ENCODE peak calls at places on chromosomes 2 and 18, in five cellular contexts. D is neuronal stem cell, S is IMR-90, I is H1, X is mesenchymal stem cell. G is an unnamed sample.

GRCh38 chr2:177645241-177645640 is 252.7 kb downstream of the AGPS start:
- DNase-seq in I (no peak), X (no peak), S (no peak), D (no peak), G (no peak)

GRCh38 chr2:36620321-36620720 is 22.4 kb upstream of the FEZ2 start:
- DNase-seq in X (no peak), D (no peak), S (no peak), I (no peak), G (no peak)

GRCh38 chr18:45046961-45047360 is 366.3 kb downstream of the SETBP1 start:
- DNase-seq in D (no peak), X (no peak), I (no peak), S (no peak), G (no peak)

GRCh38 chr18:21996261-21996892 is 173.0 kb upstream of the GATA6 start:
- DNase-seq in I (no peak), S (no peak), D (no peak), X (no peak), G (no peak)

GRCh38 chr2:145066151-145066661 is 546.3 kb upstream of the ZEB2 start:
- DNase-seq in D (no peak), I (no peak), S (peak; percentile 5), X (peak; percentile 50), G (no peak)

GRCh38 chr18:47635416-47635815 is 295.0 kb downstream of the SMAD2 start:
- DNase-seq in S (no peak), D (no peak), I (no peak), X (no peak), G (no peak)

GRCh38 chr2:16318474-16319195 is 347.0 kb downstream of the CYRIA start:
- DNase-seq in I (no peak), S (no peak), D (no peak), X (no peak), G (peak; percentile 47)

GRCh38 chr2:18722101-18722500 is 132.7 kb upstream of the NT5C1B start:
- DNase-seq in X (no peak), I (no peak), D (no peak), S (peak; percentile 44), G (no peak)

GRCh38 chr18:33751613-33752221 is 173.7 kb downstream of the ASXL3 start:
- DNase-seq in S (peak; percentile 39), D (no peak), X (peak; percentile 25), I (no peak), G (no peak)

GRCh38 chr18:49001111-49001510 is 50.3 kb upstream of the SMAD7 start:
- DNase-seq in S (no peak), D (no peak), X (no peak), I (no peak), G (no peak)

GRCh38 chr18:39945076-39945475 is 2010.0 kb upstream of the PIK3C3 start:
- DNase-seq in I (no peak), D (no peak), S (no peak), X (no peak), G (no peak)

GRCh38 chr2:211367711-211368110 is 811.3 kb downstream of the CPS1 start:
- DNase-seq in S (no peak), D (no peak), I (no peak), X (no peak), G (no peak)

GRCh38 chr2:27191107-27191829 is 20.6 kb upstream of the ATRAID start:
- DNase-seq in S (peak; percentile 71), I (no peak), X (peak; percentile 75), D (peak; percentile 37), G (peak; percentile 53)

GRCh38 chr2:166067204-166067603 is 60.6 kb downstream of the SCN1A start:
- DNase-seq in I (no peak), D (no peak), X (no peak), S (no peak), G (no peak)

DNA sequence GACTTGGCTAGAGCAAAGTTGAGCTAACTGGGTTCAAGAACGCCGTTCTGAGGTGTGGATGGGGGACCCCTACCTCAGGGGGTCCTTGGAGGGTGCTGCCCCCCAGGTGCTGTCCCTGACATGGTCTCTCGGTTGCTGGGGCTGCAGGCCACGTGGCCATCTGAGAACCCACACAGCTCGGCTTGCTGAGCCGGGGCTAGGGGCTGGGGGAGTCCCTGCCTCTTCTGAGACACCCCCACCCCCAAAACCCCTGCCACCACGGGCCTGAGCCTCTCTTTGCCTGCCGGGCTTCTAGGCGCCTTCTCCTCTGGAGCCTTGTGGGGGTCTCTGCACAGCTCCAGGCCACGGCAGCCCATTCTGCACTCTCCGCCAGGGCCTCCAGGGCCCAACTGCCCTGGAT is 52.0 kb upstream of the LAMA1 start:
- DNase-seq in I (no peak), X (no peak), D (no peak), S (no peak), G (no peak)
- H2BK120ac ChIP-seq in I (no peak overlapping the region), X (no peak overlapping the region), D (no peak overlapping the region), S (no peak overlapping the region), G (no peak overlapping the region)

GRCh38 chr18:61608306-61608705 is 275.1 kb downstream of the CDH20 start:
- DNase-seq in X (peak; percentile 43), I (no peak), D (no peak), S (peak; percentile 68), G (no peak)

GRCh38 chr18:61602836-61603235 is 269.6 kb downstream of the CDH20 start:
- DNase-seq in S (peak; percentile 60), D (no peak), I (no peak), X (peak; percentile 33), G (no peak)

GRCh38 chr18:61606068-61606660 is 272.9 kb downstream of the CDH20 start:
- DNase-seq in S (peak; percentile 39), I (peak; percentile 56), D (peak; percentile 65), X (peak; percentile 80), G (peak; percentile 64)

GRCh38 chr18:61606759-61607158 is 273.5 kb downstream of the CDH20 start:
- DNase-seq in X (peak; percentile 91), D (peak; percentile 2), S (peak; percentile 93), I (peak; percentile 54), G (peak; percentile 86)

DNA sequence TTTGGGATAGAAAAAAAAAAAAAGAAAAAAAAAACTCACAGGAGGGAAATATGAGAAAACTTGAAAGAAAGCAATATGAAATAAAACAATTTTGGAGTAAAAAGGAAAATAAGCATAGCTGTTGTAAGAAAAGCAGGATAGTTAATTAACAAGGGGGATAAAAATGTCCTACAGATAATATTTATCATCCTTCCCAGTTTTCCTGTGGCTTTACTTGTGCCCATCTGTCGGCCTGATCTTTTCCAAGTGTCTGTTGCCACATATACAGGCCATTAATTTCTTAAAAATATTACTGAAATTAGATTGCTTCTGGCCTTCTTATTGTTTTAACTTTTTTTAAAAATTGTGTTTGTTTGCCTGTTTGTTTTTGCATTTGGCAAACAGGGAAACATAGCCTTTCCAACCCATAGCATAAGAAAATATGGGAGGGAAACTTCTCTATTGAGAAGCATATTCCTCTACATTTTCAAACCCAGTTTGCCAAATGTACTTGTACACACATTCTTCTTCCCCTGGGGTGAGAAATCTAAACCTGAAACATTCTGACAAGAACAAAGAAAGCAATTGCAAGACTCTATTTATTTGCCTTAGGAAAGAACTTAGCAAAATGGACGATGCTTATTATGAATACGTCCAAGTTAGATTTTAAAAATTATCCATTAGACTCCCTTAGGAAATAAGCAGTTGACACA is 272.3 kb downstream of the CDH20 start:
- DNase-seq in X (no peak), D (no peak), I (no peak), S (no peak), G (no peak)
- H3K4me2 ChIP-seq in X (peak overlapping the region; percentile 91), D (peak overlapping the region; percentile 43), I (peak overlapping the region; percentile 58), S (peak overlapping the region; percentile 86), G (peak overlapping the region; percentile 72)

DNA sequence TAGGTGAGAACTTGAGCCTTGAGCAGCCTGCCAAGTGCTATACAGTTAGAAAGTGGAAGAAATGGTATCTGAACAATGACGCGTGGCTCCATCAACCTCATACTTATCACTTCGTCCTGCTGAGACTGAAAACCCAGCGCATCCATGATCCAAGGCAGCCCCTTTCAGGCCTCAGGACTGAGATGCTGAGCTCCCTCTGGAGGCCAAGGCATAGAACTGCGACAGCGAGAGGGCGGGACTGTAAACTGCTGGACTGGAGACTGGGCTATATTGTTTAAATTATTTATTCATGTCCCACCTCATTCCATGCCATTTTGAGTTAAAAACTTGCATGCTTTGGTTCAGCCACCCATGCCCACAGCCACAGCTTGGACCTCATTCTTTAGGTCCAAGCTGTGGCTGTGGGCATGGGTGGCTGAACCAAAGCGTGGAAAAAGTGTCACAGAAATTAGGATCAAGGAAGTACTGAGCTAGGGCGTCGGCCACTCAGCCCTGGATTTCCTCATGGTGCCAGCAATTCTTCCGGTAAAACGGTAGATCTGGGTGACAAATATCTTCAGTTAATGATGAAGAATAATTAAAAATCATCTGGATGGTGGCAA is 195.5 kb downstream of the L3MBTL4 start:
- DNase-seq in D (peak; percentile 68), S (peak; percentile 73), I (peak; percentile 76), X (peak; percentile 42), G (peak; percentile 77)
- H2AFZ ChIP-seq in D (peak overlapping the region; percentile 65), S (no peak overlapping the region), I (no peak overlapping the region), X (no peak overlapping the region), G (no peak overlapping the region)

GRCh38 chr2:20487030-20487391 is 40.1 kb downstream of the RHOB start:
- DNase-seq in S (no peak), D (no peak), X (no peak), I (no peak), G (no peak)
- H2BK120ac ChIP-seq in S (no peak overlapping the region), D (no peak overlapping the region), X (no peak overlapping the region), I (no peak overlapping the region), G (no peak overlapping the region)

GRCh38 chr18:31400191-31400590 is 23.6 kb downstream of the DSG4 start:
- DNase-seq in S (no peak), D (no peak), X (no peak), I (no peak), G (no peak)
- H3K4me2 ChIP-seq in S (no peak overlapping the region), D (no peak overlapping the region), X (no peak overlapping the region), I (no peak overlapping the region), G (no peak overlapping the region)

GRCh38 chr2:217103752-217104540 is 244.1 kb upstream of the TNP1 start:
- DNase-seq in D (no peak), S (peak; percentile 74), I (no peak), X (peak; percentile 61), G (no peak)
- H2AFZ ChIP-seq in D (no peak overlapping the region), S (no peak overlapping the region), I (no peak overlapping the region), X (no peak overlapping the region), G (no peak overlapping the region)

DNA sequence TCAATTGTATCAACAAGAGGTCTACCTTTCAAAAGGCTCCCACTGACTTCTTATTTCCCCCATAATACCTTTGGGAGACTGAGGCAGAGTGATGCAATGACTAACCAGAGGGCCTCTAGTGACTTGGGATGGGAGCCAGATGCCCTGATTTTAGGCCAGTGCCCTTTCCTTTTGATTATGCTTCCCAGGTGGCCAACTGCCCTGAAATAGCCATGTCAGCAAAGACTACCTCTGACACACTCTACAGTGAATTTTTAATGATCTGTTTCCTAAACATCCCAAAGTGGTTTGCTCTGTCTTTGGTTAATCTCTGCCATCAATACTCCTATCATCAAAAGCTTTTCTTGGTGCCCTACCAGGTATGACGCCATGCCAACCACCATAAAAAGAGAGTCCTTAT is 65.9 kb upstream of the ZFP36L2 start:
- DNase-seq in X (no peak), S (no peak), D (no peak), I (no peak), G (no peak)
- H2BK120ac ChIP-seq in X (no peak overlapping the region), S (peak overlapping the region; percentile 27), D (no peak overlapping the region), I (no peak overlapping the region), G (no peak overlapping the region)

GRCh38 chr2:234308073-234308813 is 188.6 kb downstream of the ARL4C start:
- DNase-seq in D (no peak), I (no peak), S (peak; percentile 39), X (no peak), G (no peak)
- H3K4me2 ChIP-seq in D (no peak overlapping the region), I (no peak overlapping the region), S (peak overlapping the region; percentile 5), X (no peak overlapping the region), G (no peak overlapping the region)

G was measured in H9.